ENCODE peak calls at places on chromosomes 3 and 15, in nine cellular contexts. One of them, this sample, is unnamed.

GRCh38 chr3:191301982-191302381 is 27.2 kb upstream of the CCDC50 start:
- DNase-seq in GM23248: no peak
- DNase-seq in neuronal stem cell: no peak
- DNase-seq in neural progenitor cell: no peak
- DNase-seq in endodermal cell: no peak
- DNase-seq in fibroblast of lung: no peak
- DNase-seq in astrocyte: no peak
- DNase-seq in colonic mucosa: no peak
- DNase-seq in mammary epithelial cell: no peak
- DNase-seq in this sample: no peak

GRCh38 chr15:85030301-85031049 is 48.8 kb downstream of the PDE8A start:
- DNase-seq in GM23248: peak; percentile 77
- DNase-seq in neuronal stem cell: no peak
- DNase-seq in neural progenitor cell: no peak
- DNase-seq in endodermal cell: no peak
- DNase-seq in fibroblast of lung: peak; percentile 79
- DNase-seq in astrocyte: peak; percentile 74
- DNase-seq in colonic mucosa: no peak
- DNase-seq in mammary epithelial cell: peak; percentile 53
- DNase-seq in this sample: no peak

GRCh38 chr15:82851981-82852511 is 42.6 kb downstream of the WHAMM start:
- DNase-seq in GM23248: peak; percentile 51
- DNase-seq in neuronal stem cell: no peak
- DNase-seq in neural progenitor cell: peak; percentile 31
- DNase-seq in endodermal cell: no peak
- DNase-seq in fibroblast of lung: peak; percentile 94
- DNase-seq in astrocyte: peak; percentile 92
- DNase-seq in colonic mucosa: no peak
- DNase-seq in mammary epithelial cell: no peak
- DNase-seq in this sample: peak; percentile 61

GRCh38 chr3:179750720-179751328 is 98.0 kb downstream of the USP13 start:
- DNase-seq in GM23248: peak; percentile 65
- DNase-seq in neuronal stem cell: no peak
- DNase-seq in neural progenitor cell: peak; percentile 46
- DNase-seq in endodermal cell: no peak
- DNase-seq in fibroblast of lung: peak; percentile 13
- DNase-seq in astrocyte: peak; percentile 8
- DNase-seq in colonic mucosa: no peak
- DNase-seq in mammary epithelial cell: no peak
- DNase-seq in this sample: no peak

GRCh38 chr3:59334585-59334984 is 284.8 kb upstream of the CFAP20DC start:
- DNase-seq in GM23248: peak; percentile 72
- DNase-seq in neuronal stem cell: no peak
- DNase-seq in neural progenitor cell: no peak
- DNase-seq in endodermal cell: no peak
- DNase-seq in fibroblast of lung: no peak
- DNase-seq in astrocyte: no peak
- DNase-seq in colonic mucosa: no peak
- DNase-seq in mammary epithelial cell: peak; percentile 46
- DNase-seq in this sample: no peak

GRCh38 chr3:129890891-129891290 is 2.6 kb downstream of the TMCC1 start:
- DNase-seq in GM23248: no peak
- DNase-seq in neuronal stem cell: no peak
- DNase-seq in neural progenitor cell: no peak
- DNase-seq in endodermal cell: no peak
- DNase-seq in fibroblast of lung: no peak
- DNase-seq in astrocyte: no peak
- DNase-seq in colonic mucosa: no peak
- DNase-seq in mammary epithelial cell: no peak
- DNase-seq in this sample: no peak

GRCh38 chr15:41879321-41879845 is 14.5 kb downstream of the SPTBN5 start:
- DNase-seq in GM23248: no peak
- DNase-seq in neuronal stem cell: no peak
- DNase-seq in neural progenitor cell: no peak
- DNase-seq in endodermal cell: no peak
- DNase-seq in fibroblast of lung: no peak
- DNase-seq in astrocyte: no peak
- DNase-seq in colonic mucosa: no peak
- DNase-seq in mammary epithelial cell: no peak
- DNase-seq in this sample: no peak

GRCh38 chr3:20652249-20652648 is 466.2 kb upstream of the SGO1 start:
- DNase-seq in GM23248: no peak
- DNase-seq in neuronal stem cell: no peak
- DNase-seq in neural progenitor cell: no peak
- DNase-seq in endodermal cell: no peak
- DNase-seq in fibroblast of lung: no peak
- DNase-seq in astrocyte: no peak
- DNase-seq in colonic mucosa: no peak
- DNase-seq in mammary epithelial cell: no peak
- DNase-seq in this sample: no peak

DNA sequence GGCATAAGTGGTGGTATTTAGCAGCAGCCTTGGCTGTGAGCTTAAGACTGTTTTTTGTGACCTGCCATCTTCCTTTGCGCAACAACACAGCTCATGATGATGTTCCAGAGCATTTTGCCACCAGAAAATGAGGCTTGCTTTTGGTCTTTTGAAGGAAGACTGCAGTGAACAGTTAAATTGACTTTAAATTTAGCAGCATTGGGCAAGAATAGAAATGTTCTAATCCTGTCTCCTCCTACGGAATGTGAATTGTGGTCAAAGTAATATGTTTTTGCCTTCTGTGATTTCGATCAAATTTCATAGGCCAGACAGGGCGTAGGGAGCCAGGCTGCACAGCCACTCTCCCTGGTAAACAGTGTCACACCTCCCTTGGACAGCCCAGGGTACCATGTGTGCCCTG is 460.7 kb upstream of the RASGRP1 start:
- DNase-seq in GM23248: peak; percentile 24
- DNase-seq in neuronal stem cell: no peak
- DNase-seq in neural progenitor cell: no peak
- DNase-seq in endodermal cell: no peak
- DNase-seq in fibroblast of lung: peak; percentile 47
- DNase-seq in astrocyte: peak; percentile 37
- DNase-seq in colonic mucosa: no peak
- DNase-seq in mammary epithelial cell: no peak
- DNase-seq in this sample: no peak
- H3K9ac ChIP-seq in GM23248: no peak overlapping the region
- H3K9ac ChIP-seq in neuronal stem cell: no peak overlapping the region
- H3K9ac ChIP-seq in neural progenitor cell: no peak overlapping the region
- H3K9ac ChIP-seq in endodermal cell: no peak overlapping the region
- H3K9ac ChIP-seq in fibroblast of lung: no peak overlapping the region
- H3K9ac ChIP-seq in astrocyte: no peak overlapping the region
- H3K9ac ChIP-seq in colonic mucosa: no peak overlapping the region
- H3K9ac ChIP-seq in mammary epithelial cell: no peak overlapping the region
- H3K9ac ChIP-seq in this sample: no peak overlapping the region

DNA sequence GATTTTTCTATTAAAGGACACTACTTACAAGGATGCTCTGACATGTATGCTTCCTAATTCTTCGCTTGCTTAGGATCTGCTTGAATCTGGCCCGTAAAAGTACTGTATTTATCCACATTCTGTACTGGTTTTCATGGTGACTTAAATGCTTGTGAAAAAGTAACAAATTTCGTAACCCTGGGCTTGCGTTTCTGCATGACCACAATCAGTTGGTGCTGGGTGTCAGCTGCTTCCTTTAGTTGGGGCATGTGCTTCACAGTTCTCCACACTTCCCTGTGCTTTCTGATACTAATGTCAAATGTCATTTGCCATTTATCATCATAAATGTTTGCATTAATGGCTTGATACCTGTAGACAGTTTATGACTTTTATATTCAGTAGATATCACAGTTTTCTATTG is 218.4 kb upstream of the MLF1 start:
- DNase-seq in GM23248: no peak
- DNase-seq in neuronal stem cell: no peak
- DNase-seq in neural progenitor cell: no peak
- DNase-seq in endodermal cell: no peak
- DNase-seq in fibroblast of lung: no peak
- DNase-seq in astrocyte: no peak
- DNase-seq in colonic mucosa: no peak
- DNase-seq in mammary epithelial cell: no peak
- DNase-seq in this sample: no peak
- H3K4me1 ChIP-seq in GM23248: peaks cover 8% of the 10 kb centered on the region
- H3K4me1 ChIP-seq in neuronal stem cell: no peaks in the 10 kb centered on the region
- H3K4me1 ChIP-seq in neural progenitor cell: peaks cover under 1% of the 10 kb centered on the region
- H3K4me1 ChIP-seq in endodermal cell: no peaks in the 10 kb centered on the region
- H3K4me1 ChIP-seq in fibroblast of lung: no peaks in the 10 kb centered on the region
- H3K4me1 ChIP-seq in astrocyte: no peaks in the 10 kb centered on the region
- H3K4me1 ChIP-seq in colonic mucosa: no peaks in the 10 kb centered on the region
- H3K4me1 ChIP-seq in mammary epithelial cell: no peaks in the 10 kb centered on the region
- H3K4me1 ChIP-seq in this sample: no peaks in the 10 kb centered on the region

GRCh38 chr3:146271180-146271579 is 20.3 kb upstream of the PLSCR4 start:
- DNase-seq in GM23248: no peak
- DNase-seq in neuronal stem cell: no peak
- DNase-seq in neural progenitor cell: no peak
- DNase-seq in endodermal cell: no peak
- DNase-seq in fibroblast of lung: no peak
- DNase-seq in astrocyte: no peak
- DNase-seq in colonic mucosa: no peak
- DNase-seq in mammary epithelial cell: no peak
- DNase-seq in this sample: no peak
- H3K9ac ChIP-seq in GM23248: no peak overlapping the region
- H3K9ac ChIP-seq in neuronal stem cell: no peak overlapping the region
- H3K9ac ChIP-seq in neural progenitor cell: no peak overlapping the region
- H3K9ac ChIP-seq in endodermal cell: no peak overlapping the region
- H3K9ac ChIP-seq in fibroblast of lung: no peak overlapping the region
- H3K9ac ChIP-seq in astrocyte: no peak overlapping the region
- H3K9ac ChIP-seq in colonic mucosa: no peak overlapping the region
- H3K9ac ChIP-seq in mammary epithelial cell: no peak overlapping the region
- H3K9ac ChIP-seq in this sample: no peak overlapping the region

GRCh38 chr15:31332681-31333071 is 6.0 kb downstream of the KLF13 start:
- DNase-seq in GM23248: no peak
- DNase-seq in neuronal stem cell: no peak
- DNase-seq in neural progenitor cell: no peak
- DNase-seq in endodermal cell: no peak
- DNase-seq in fibroblast of lung: no peak
- DNase-seq in astrocyte: no peak
- DNase-seq in colonic mucosa: no peak
- DNase-seq in mammary epithelial cell: no peak
- DNase-seq in this sample: no peak
- H3K4me1 ChIP-seq in GM23248: no peaks in the 10 kb centered on the region
- H3K4me1 ChIP-seq in neuronal stem cell: peaks cover 8% of the 10 kb centered on the region
- H3K4me1 ChIP-seq in neural progenitor cell: peaks cover 6% of the 10 kb centered on the region
- H3K4me1 ChIP-seq in endodermal cell: no peaks in the 10 kb centered on the region
- H3K4me1 ChIP-seq in fibroblast of lung: no peaks in the 10 kb centered on the region
- H3K4me1 ChIP-seq in astrocyte: peaks cover 6% of the 10 kb centered on the region
- H3K4me1 ChIP-seq in colonic mucosa: peaks cover 26% of the 10 kb centered on the region
- H3K4me1 ChIP-seq in mammary epithelial cell: peaks cover 8% of the 10 kb centered on the region
- H3K4me1 ChIP-seq in this sample: peaks cover 62% of the 10 kb centered on the region

GRCh38 chr3:116037954-116038911 is 407.1 kb downstream of the LSAMP start:
- DNase-seq in GM23248: peak; percentile 39
- DNase-seq in neuronal stem cell: no peak
- DNase-seq in neural progenitor cell: no peak
- DNase-seq in endodermal cell: no peak
- DNase-seq in fibroblast of lung: no peak
- DNase-seq in astrocyte: no peak
- DNase-seq in colonic mucosa: no peak
- DNase-seq in mammary epithelial cell: peak; percentile 33
- DNase-seq in this sample: no peak
- H3K9ac ChIP-seq in GM23248: no peak overlapping the region
- H3K9ac ChIP-seq in neuronal stem cell: no peak overlapping the region
- H3K9ac ChIP-seq in neural progenitor cell: no peak overlapping the region
- H3K9ac ChIP-seq in endodermal cell: no peak overlapping the region
- H3K9ac ChIP-seq in fibroblast of lung: no peak overlapping the region
- H3K9ac ChIP-seq in astrocyte: no peak overlapping the region
- H3K9ac ChIP-seq in colonic mucosa: no peak overlapping the region
- H3K9ac ChIP-seq in mammary epithelial cell: no peak overlapping the region
- H3K9ac ChIP-seq in this sample: no peak overlapping the region

GRCh38 chr3:51353566-51354140 is 31.4 kb upstream of the MANF start:
- DNase-seq in GM23248: peak; percentile 16
- DNase-seq in neuronal stem cell: no peak
- DNase-seq in neural progenitor cell: no peak
- DNase-seq in endodermal cell: no peak
- DNase-seq in fibroblast of lung: no peak
- DNase-seq in astrocyte: no peak
- DNase-seq in colonic mucosa: no peak
- DNase-seq in mammary epithelial cell: no peak
- DNase-seq in this sample: no peak

GRCh38 chr3:51354172-51354571 is 30.9 kb upstream of the MANF start:
- DNase-seq in GM23248: no peak
- DNase-seq in neuronal stem cell: no peak
- DNase-seq in neural progenitor cell: no peak
- DNase-seq in endodermal cell: no peak
- DNase-seq in fibroblast of lung: no peak
- DNase-seq in astrocyte: no peak
- DNase-seq in colonic mucosa: no peak
- DNase-seq in mammary epithelial cell: no peak
- DNase-seq in this sample: no peak

GRCh38 chr3:51357856-51358255 is 27.2 kb upstream of the MANF start:
- DNase-seq in GM23248: no peak
- DNase-seq in neuronal stem cell: no peak
- DNase-seq in neural progenitor cell: no peak
- DNase-seq in endodermal cell: no peak
- DNase-seq in fibroblast of lung: no peak
- DNase-seq in astrocyte: no peak
- DNase-seq in colonic mucosa: no peak
- DNase-seq in mammary epithelial cell: no peak
- DNase-seq in this sample: no peak

GRCh38 chr3:51354766-51355615 is 30.1 kb upstream of the MANF start:
- DNase-seq in GM23248: no peak
- DNase-seq in neuronal stem cell: no peak
- DNase-seq in neural progenitor cell: peak; percentile 41
- DNase-seq in endodermal cell: peak; percentile 62
- DNase-seq in fibroblast of lung: no peak
- DNase-seq in astrocyte: no peak
- DNase-seq in colonic mucosa: no peak
- DNase-seq in mammary epithelial cell: no peak
- DNase-seq in this sample: no peak

DNA sequence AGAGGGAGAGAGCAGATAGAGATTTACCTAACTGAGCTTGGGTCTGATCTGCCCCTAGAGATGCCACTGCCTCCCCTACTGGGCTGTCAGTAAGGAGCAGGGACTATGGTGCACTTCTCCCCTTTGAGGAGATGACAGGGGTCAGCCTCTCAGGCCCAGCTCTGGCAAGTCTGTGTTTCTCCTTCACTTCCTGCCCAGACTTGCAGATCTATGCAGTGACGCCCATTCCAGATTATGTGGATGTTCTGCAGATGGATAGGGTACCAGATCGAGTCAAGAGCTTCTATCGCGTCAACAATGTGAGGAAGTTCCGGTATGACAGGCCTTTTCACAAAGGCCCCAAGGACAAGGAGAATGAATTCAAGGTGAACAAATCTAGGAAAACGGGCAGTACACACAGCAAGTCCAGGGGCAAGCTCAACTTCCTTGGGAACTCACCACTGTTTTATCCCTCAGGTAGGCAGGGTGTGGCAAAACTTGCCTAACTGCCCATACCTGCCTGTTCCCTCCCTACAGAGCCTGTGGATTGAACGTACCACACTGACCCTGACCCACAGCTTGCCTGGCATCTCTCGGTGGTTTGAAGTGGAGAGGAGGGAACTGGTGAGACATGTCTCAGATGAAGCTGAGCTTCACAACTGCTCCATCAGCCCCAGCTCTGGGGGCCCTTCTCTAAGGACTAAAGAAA is 29.1 kb upstream of the MANF start:
- DNase-seq in GM23248: no peak
- DNase-seq in neuronal stem cell: no peak
- DNase-seq in neural progenitor cell: no peak
- DNase-seq in endodermal cell: no peak
- DNase-seq in fibroblast of lung: no peak
- DNase-seq in astrocyte: no peak
- DNase-seq in colonic mucosa: no peak
- DNase-seq in mammary epithelial cell: peak; percentile 13
- DNase-seq in this sample: no peak
- H3K4me1 ChIP-seq in GM23248: no peaks in the 10 kb centered on the region
- H3K4me1 ChIP-seq in neuronal stem cell: no peaks in the 10 kb centered on the region
- H3K4me1 ChIP-seq in neural progenitor cell: peaks cover 4% of the 10 kb centered on the region
- H3K4me1 ChIP-seq in endodermal cell: peaks cover 13% of the 10 kb centered on the region
- H3K4me1 ChIP-seq in fibroblast of lung: no peaks in the 10 kb centered on the region
- H3K4me1 ChIP-seq in astrocyte: no peaks in the 10 kb centered on the region
- H3K4me1 ChIP-seq in colonic mucosa: no peaks in the 10 kb centered on the region
- H3K4me1 ChIP-seq in mammary epithelial cell: peaks cover 11% of the 10 kb centered on the region
- H3K4me1 ChIP-seq in this sample: no peaks in the 10 kb centered on the region